ENCODE peak calls at places on chromosome 10, in four cellular contexts. One of them, this sample, is unnamed.

GRCh38 chr10:124064158-124064603 is 29.2 kb downstream of the CHST15 start:
- DNase-seq in transverse colon: no peak
- DNase-seq in suprapubic skin: no peak
- DNase-seq in sigmoid colon: no peak
- DNase-seq in this sample: no peak

GRCh38 chr10:71074176-71074755 is 138.1 kb upstream of the UNC5B start:
- DNase-seq in transverse colon: no peak
- DNase-seq in suprapubic skin: no peak
- DNase-seq in sigmoid colon: peak; percentile 36
- DNase-seq in this sample: no peak

GRCh38 chr10:71263376-71263775 is 51.0 kb downstream of the UNC5B start:
- DNase-seq in transverse colon: no peak
- DNase-seq in suprapubic skin: no peak
- DNase-seq in sigmoid colon: no peak
- DNase-seq in this sample: no peak

GRCh38 chr10:8539056-8539455 is 484.6 kb downstream of the GATA3 start:
- DNase-seq in transverse colon: no peak
- DNase-seq in suprapubic skin: no peak
- DNase-seq in sigmoid colon: no peak
- DNase-seq in this sample: no peak

GRCh38 chr10:133336131-133337078 is at the start of gene CALY:
- DNase-seq in transverse colon: peak; percentile 62
- DNase-seq in suprapubic skin: no peak
- DNase-seq in sigmoid colon: no peak
- DNase-seq in this sample: peak; percentile 59

GRCh38 chr10:8289186-8289924 is 234.9 kb downstream of the GATA3 start:
- DNase-seq in transverse colon: no peak
- DNase-seq in suprapubic skin: no peak
- DNase-seq in sigmoid colon: no peak
- DNase-seq in this sample: no peak

GRCh38 chr10:80664071-80664680 is 126.5 kb downstream of the SH2D4B start:
- DNase-seq in transverse colon: peak; percentile 86
- DNase-seq in suprapubic skin: peak; percentile 85
- DNase-seq in sigmoid colon: peak; percentile 69
- DNase-seq in this sample: peak; percentile 77

GRCh38 chr10:103859161-103860141 is 4.1 kb upstream of the SH3PXD2A start:
- DNase-seq in transverse colon: peak; percentile 73
- DNase-seq in suprapubic skin: no peak
- DNase-seq in sigmoid colon: peak; percentile 78
- DNase-seq in this sample: peak; percentile 67

GRCh38 chr10:61942997-61943457 is 41.5 kb downstream of the ARID5B start:
- DNase-seq in transverse colon: no peak
- DNase-seq in suprapubic skin: no peak
- DNase-seq in sigmoid colon: no peak
- DNase-seq in this sample: no peak

GRCh38 chr10:17644485-17644964 is 574 bp downstream of the STAM start:
- DNase-seq in transverse colon: no peak
- DNase-seq in suprapubic skin: no peak
- DNase-seq in sigmoid colon: no peak
- DNase-seq in this sample: no peak

GRCh38 chr10:63054889-63055606 is 78.1 kb upstream of the NRBF2 start:
- DNase-seq in transverse colon: no peak
- DNase-seq in suprapubic skin: no peak
- DNase-seq in sigmoid colon: no peak
- DNase-seq in this sample: no peak

GRCh38 chr10:62794306-62794705 is 10.2 kb upstream of the ADO start:
- DNase-seq in transverse colon: no peak
- DNase-seq in suprapubic skin: no peak
- DNase-seq in sigmoid colon: no peak
- DNase-seq in this sample: no peak

GRCh38 chr10:33965795-33966581 is 631.5 kb upstream of the NRP1 start:
- DNase-seq in transverse colon: no peak
- DNase-seq in suprapubic skin: no peak
- DNase-seq in sigmoid colon: no peak
- DNase-seq in this sample: no peak

GRCh38 chr10:131231323-131231964 is 80.1 kb downstream of the TCERG1L start:
- DNase-seq in transverse colon: no peak
- DNase-seq in suprapubic skin: no peak
- DNase-seq in sigmoid colon: no peak
- DNase-seq in this sample: no peak

GRCh38 chr10:51629969-51630617 is 69.3 kb downstream of the CSTF2T start:
- DNase-seq in transverse colon: no peak
- DNase-seq in suprapubic skin: no peak
- DNase-seq in sigmoid colon: no peak
- DNase-seq in this sample: no peak

GRCh38 chr10:9342865-9343450 is 1288.5 kb downstream of the GATA3 start:
- DNase-seq in transverse colon: no peak
- DNase-seq in suprapubic skin: no peak
- DNase-seq in sigmoid colon: no peak
- DNase-seq in this sample: no peak

GRCh38 chr10:80365510-80365909 is 8.9 kb downstream of the DYDC2 start:
- DNase-seq in transverse colon: no peak
- DNase-seq in suprapubic skin: no peak
- DNase-seq in sigmoid colon: no peak
- DNase-seq in this sample: no peak

GRCh38 chr10:132307823-132308587 is at the start of gene STK32C:
- DNase-seq in transverse colon: peak; percentile 93
- DNase-seq in suprapubic skin: peak; percentile 92
- DNase-seq in sigmoid colon: peak; percentile 96
- DNase-seq in this sample: peak; percentile 92
- TF ChIP-seq POLR2AphosphoS5 in transverse colon: no peak
- TF ChIP-seq POLR2AphosphoS5 in suprapubic skin: no peak
- TF ChIP-seq POLR2AphosphoS5 in sigmoid colon: peak; percentile 71
- TF ChIP-seq POLR2AphosphoS5 in this sample: no peak

GRCh38 chr10:7152982-7153381 is 257.9 kb downstream of the SFMBT2 start:
- DNase-seq in transverse colon: no peak
- DNase-seq in suprapubic skin: no peak
- DNase-seq in sigmoid colon: no peak
- DNase-seq in this sample: no peak
- TF ChIP-seq EP300 in transverse colon: no peak
- TF ChIP-seq EP300 in suprapubic skin: no peak
- TF ChIP-seq EP300 in sigmoid colon: no peak
- TF ChIP-seq EP300 in this sample: no peak

DNA sequence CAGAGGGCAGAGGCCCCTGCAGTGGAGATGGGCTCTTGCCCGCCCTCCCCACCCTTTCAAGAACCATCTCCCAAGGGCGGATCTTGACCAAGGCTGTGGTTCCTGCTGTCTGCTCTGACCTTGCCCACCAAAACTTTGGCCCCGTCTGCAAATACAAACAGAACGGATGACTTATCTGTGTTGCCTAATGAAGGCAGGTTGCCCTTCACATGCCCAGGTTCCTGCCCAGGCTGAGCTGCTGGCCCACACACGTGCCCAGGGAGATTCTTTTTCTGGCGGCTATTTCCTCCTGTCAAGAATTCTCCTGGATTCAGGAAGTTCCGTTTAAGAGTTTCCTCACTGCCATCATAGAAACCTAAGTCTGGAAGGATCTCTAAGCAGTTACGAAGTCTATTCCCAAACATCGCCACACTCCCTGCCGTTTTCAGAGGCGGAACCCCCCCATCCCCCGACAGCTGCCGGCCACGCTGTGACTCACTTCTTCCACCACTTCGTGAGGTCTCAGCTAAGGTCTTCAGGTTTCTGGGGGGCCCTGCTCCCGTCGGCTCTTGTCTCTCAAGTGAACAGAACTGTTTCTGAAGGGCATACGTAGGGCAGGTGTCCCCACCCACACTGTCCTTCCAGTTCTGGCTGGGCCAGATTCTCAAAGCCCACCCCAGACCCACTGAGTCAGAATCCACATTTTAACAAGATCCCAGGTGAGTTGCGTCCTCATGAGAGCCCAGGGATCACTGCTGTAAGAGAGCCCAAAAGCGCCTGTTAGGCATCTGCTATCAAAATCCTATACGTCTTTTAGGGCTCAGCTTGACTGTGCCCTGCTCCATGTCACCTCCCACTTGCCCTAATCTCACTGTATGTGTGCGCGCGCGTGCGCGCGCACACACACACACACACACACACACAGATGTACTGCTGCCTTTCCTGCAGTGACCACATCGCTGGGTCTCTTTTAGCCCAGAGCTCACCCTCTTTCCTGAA is 78.6 kb downstream of the PROSER2 start:
- DNase-seq in transverse colon: no peak
- DNase-seq in suprapubic skin: no peak
- DNase-seq in sigmoid colon: peak; percentile 43
- DNase-seq in this sample: no peak
- TF ChIP-seq POLR2A in transverse colon: no peak
- TF ChIP-seq POLR2A in suprapubic skin: no peak
- TF ChIP-seq POLR2A in sigmoid colon: no peak
- TF ChIP-seq POLR2A in this sample: no peak

GRCh38 chr10:114244126-114244525 is 5.1 kb downstream of the VWA2 start:
- DNase-seq in transverse colon: no peak
- DNase-seq in suprapubic skin: no peak
- DNase-seq in sigmoid colon: no peak
- DNase-seq in this sample: peak; percentile 51

GRCh38 chr10:114250246-114250645 is 11.2 kb downstream of the VWA2 start:
- DNase-seq in transverse colon: no peak
- DNase-seq in suprapubic skin: no peak
- DNase-seq in sigmoid colon: no peak
- DNase-seq in this sample: no peak

GRCh38 chr10:114245128-114245791 is 6.2 kb downstream of the VWA2 start:
- DNase-seq in transverse colon: no peak
- DNase-seq in suprapubic skin: no peak
- DNase-seq in sigmoid colon: no peak
- DNase-seq in this sample: peak; percentile 68

GRCh38 chr10:114243661-114244060 is 4.6 kb downstream of the VWA2 start:
- DNase-seq in transverse colon: no peak
- DNase-seq in suprapubic skin: no peak
- DNase-seq in sigmoid colon: no peak
- DNase-seq in this sample: no peak

GRCh38 chr10:114246679-114247305 is 7.7 kb downstream of the VWA2 start:
- DNase-seq in transverse colon: no peak
- DNase-seq in suprapubic skin: no peak
- DNase-seq in sigmoid colon: no peak
- DNase-seq in this sample: peak; percentile 45
- TF ChIP-seq POLR2AphosphoS5 in transverse colon: no peak
- TF ChIP-seq POLR2AphosphoS5 in suprapubic skin: no peak
- TF ChIP-seq POLR2AphosphoS5 in sigmoid colon: no peak
- TF ChIP-seq POLR2AphosphoS5 in this sample: peak; percentile 67

GRCh38 chr10:74289956-74290355 is 138.9 kb downstream of the ADK start:
- DNase-seq in transverse colon: no peak
- DNase-seq in suprapubic skin: no peak
- DNase-seq in sigmoid colon: no peak
- DNase-seq in this sample: no peak

GRCh38 chr10:74297389-74298080 is 146.5 kb downstream of the ADK start:
- DNase-seq in transverse colon: no peak
- DNase-seq in suprapubic skin: no peak
- DNase-seq in sigmoid colon: no peak
- DNase-seq in this sample: no peak

GRCh38 chr10:74292871-74293427 is 141.9 kb downstream of the ADK start:
- DNase-seq in transverse colon: no peak
- DNase-seq in suprapubic skin: no peak
- DNase-seq in sigmoid colon: no peak
- DNase-seq in this sample: no peak

GRCh38 chr10:74290703-74291102 is 139.7 kb downstream of the ADK start:
- DNase-seq in transverse colon: no peak
- DNase-seq in suprapubic skin: no peak
- DNase-seq in sigmoid colon: no peak
- DNase-seq in this sample: no peak

GRCh38 chr10:74293686-74294365 is 142.8 kb downstream of the ADK start:
- DNase-seq in transverse colon: no peak
- DNase-seq in suprapubic skin: no peak
- DNase-seq in sigmoid colon: no peak
- DNase-seq in this sample: no peak
- TF ChIP-seq EP300 in transverse colon: no peak
- TF ChIP-seq EP300 in suprapubic skin: no peak
- TF ChIP-seq EP300 in sigmoid colon: no peak
- TF ChIP-seq EP300 in this sample: no peak

GRCh38 chr10:4073912-4074311 is 288.9 kb upstream of the KLF6 start:
- DNase-seq in transverse colon: no peak
- DNase-seq in suprapubic skin: no peak
- DNase-seq in sigmoid colon: no peak
- DNase-seq in this sample: no peak
- TF ChIP-seq POLR2A in transverse colon: no peak
- TF ChIP-seq POLR2A in suprapubic skin: no peak
- TF ChIP-seq POLR2A in sigmoid colon: no peak
- TF ChIP-seq POLR2A in this sample: no peak